ENCODE peak calls at places on chromosomes 13 and 19, in eight cellular contexts. One of them, this sample, is unnamed.

GRCh38 chr13:109743706-109744453 is 42.5 kb downstream of the IRS2 start:
- DNase-seq in A549: peak
- DNase-seq in neural progenitor cell: no peak
- DNase-seq in CD4-positive, alpha-beta memory T cell: no peak
- DNase-seq in Peyer's patch: peak
- DNase-seq in stomach: no peak
- DNase-seq in fibroblast of lung: peak
- DNase-seq in colonic mucosa: peak
- DNase-seq in this sample: peak

GRCh38 chr19:19224852-19225494 is 13.2 kb downstream of the NCAN start:
- DNase-seq in A549: peak
- DNase-seq in neural progenitor cell: peak
- DNase-seq in CD4-positive, alpha-beta memory T cell: peak
- DNase-seq in Peyer's patch: peak
- DNase-seq in stomach: peak
- DNase-seq in fibroblast of lung: peak
- DNase-seq in colonic mucosa: peak
- DNase-seq in this sample: peak

GRCh38 chr19:58021541-58022282 is 12.1 kb upstream of the ZSCAN1 start:
- DNase-seq in A549: peak
- DNase-seq in neural progenitor cell: peak
- DNase-seq in CD4-positive, alpha-beta memory T cell: peak
- DNase-seq in Peyer's patch: peak
- DNase-seq in stomach: no peak
- DNase-seq in fibroblast of lung: peak
- DNase-seq in colonic mucosa: peak
- DNase-seq in this sample: peak

GRCh38 chr13:30679483-30680330 is 55.6 kb upstream of the ALOX5AP start:
- DNase-seq in A549: peak
- DNase-seq in neural progenitor cell: peak
- DNase-seq in CD4-positive, alpha-beta memory T cell: peak
- DNase-seq in Peyer's patch: no peak
- DNase-seq in stomach: no peak
- DNase-seq in fibroblast of lung: peak
- DNase-seq in colonic mucosa: no peak
- DNase-seq in this sample: peak

GRCh38 chr19:31444931-31445330 is 95.7 kb upstream of the TSHZ3 start:
- DNase-seq in A549: no peak
- DNase-seq in neural progenitor cell: no peak
- DNase-seq in CD4-positive, alpha-beta memory T cell: no peak
- DNase-seq in Peyer's patch: no peak
- DNase-seq in stomach: no peak
- DNase-seq in fibroblast of lung: peak
- DNase-seq in colonic mucosa: no peak
- DNase-seq in this sample: no peak

GRCh38 chr19:17889609-17890214 is 18.0 kb downstream of the SLC5A5 start:
- DNase-seq in A549: no peak
- DNase-seq in neural progenitor cell: peak
- DNase-seq in CD4-positive, alpha-beta memory T cell: no peak
- DNase-seq in Peyer's patch: no peak
- DNase-seq in stomach: no peak
- DNase-seq in fibroblast of lung: peak
- DNase-seq in colonic mucosa: no peak
- DNase-seq in this sample: no peak

GRCh38 chr13:48975101-48975925 is at the start of gene FNDC3A:
- DNase-seq in A549: peak
- DNase-seq in neural progenitor cell: peak
- DNase-seq in CD4-positive, alpha-beta memory T cell: no peak
- DNase-seq in Peyer's patch: peak
- DNase-seq in stomach: peak
- DNase-seq in fibroblast of lung: peak
- DNase-seq in colonic mucosa: peak
- DNase-seq in this sample: peak

GRCh38 chr19:48872182-48872883 is at the start of gene PPP1R15A:
- DNase-seq in A549: peak
- DNase-seq in neural progenitor cell: peak
- DNase-seq in CD4-positive, alpha-beta memory T cell: peak
- DNase-seq in Peyer's patch: peak
- DNase-seq in stomach: peak
- DNase-seq in fibroblast of lung: peak
- DNase-seq in colonic mucosa: peak
- DNase-seq in this sample: peak

GRCh38 chr19:45781282-45782161 is 768 bp downstream of the DMPK start:
- DNase-seq in A549: peak
- DNase-seq in neural progenitor cell: no peak
- DNase-seq in CD4-positive, alpha-beta memory T cell: no peak
- DNase-seq in Peyer's patch: no peak
- DNase-seq in stomach: peak
- DNase-seq in fibroblast of lung: no peak
- DNase-seq in colonic mucosa: no peak
- DNase-seq in this sample: peak

GRCh38 chr19:16496613-16496983 is 404 bp downstream of the C19orf44 start:
- DNase-seq in A549: no peak
- DNase-seq in neural progenitor cell: no peak
- DNase-seq in CD4-positive, alpha-beta memory T cell: no peak
- DNase-seq in Peyer's patch: no peak
- DNase-seq in stomach: peak
- DNase-seq in fibroblast of lung: peak
- DNase-seq in colonic mucosa: peak
- DNase-seq in this sample: no peak

GRCh38 chr19:45469835-45470146 is 2.0 kb downstream of the FOSB start:
- DNase-seq in A549: no peak
- DNase-seq in neural progenitor cell: no peak
- DNase-seq in CD4-positive, alpha-beta memory T cell: peak
- DNase-seq in Peyer's patch: peak
- DNase-seq in stomach: peak
- DNase-seq in fibroblast of lung: no peak
- DNase-seq in colonic mucosa: no peak
- DNase-seq in this sample: peak

GRCh38 chr19:32863301-32863700 is 6.3 kb downstream of the SLC7A9 start:
- DNase-seq in A549: no peak
- DNase-seq in neural progenitor cell: no peak
- DNase-seq in CD4-positive, alpha-beta memory T cell: no peak
- DNase-seq in Peyer's patch: no peak
- DNase-seq in stomach: no peak
- DNase-seq in fibroblast of lung: no peak
- DNase-seq in colonic mucosa: no peak
- DNase-seq in this sample: no peak

GRCh38 chr13:101575591-101575990 is 123.1 kb downstream of the ITGBL1 start:
- DNase-seq in A549: no peak
- DNase-seq in neural progenitor cell: no peak
- DNase-seq in CD4-positive, alpha-beta memory T cell: no peak
- DNase-seq in Peyer's patch: no peak
- DNase-seq in stomach: no peak
- DNase-seq in fibroblast of lung: no peak
- DNase-seq in colonic mucosa: no peak
- DNase-seq in this sample: no peak

GRCh38 chr19:34403784-34404108 is 453 bp upstream of the PDCD2L start:
- DNase-seq in A549: no peak
- DNase-seq in neural progenitor cell: no peak
- DNase-seq in CD4-positive, alpha-beta memory T cell: no peak
- DNase-seq in Peyer's patch: no peak
- DNase-seq in stomach: no peak
- DNase-seq in fibroblast of lung: no peak
- DNase-seq in colonic mucosa: no peak
- DNase-seq in this sample: no peak
- H3K27ac ChIP-seq in A549: peak
- H3K27ac ChIP-seq in neural progenitor cell: no peak
- H3K27ac ChIP-seq in CD4-positive, alpha-beta memory T cell: peak
- H3K27ac ChIP-seq in Peyer's patch: peak
- H3K27ac ChIP-seq in stomach: peak
- H3K27ac ChIP-seq in fibroblast of lung: peak
- H3K27ac ChIP-seq in colonic mucosa: no peak
- H3K27ac ChIP-seq in this sample: peak

DNA sequence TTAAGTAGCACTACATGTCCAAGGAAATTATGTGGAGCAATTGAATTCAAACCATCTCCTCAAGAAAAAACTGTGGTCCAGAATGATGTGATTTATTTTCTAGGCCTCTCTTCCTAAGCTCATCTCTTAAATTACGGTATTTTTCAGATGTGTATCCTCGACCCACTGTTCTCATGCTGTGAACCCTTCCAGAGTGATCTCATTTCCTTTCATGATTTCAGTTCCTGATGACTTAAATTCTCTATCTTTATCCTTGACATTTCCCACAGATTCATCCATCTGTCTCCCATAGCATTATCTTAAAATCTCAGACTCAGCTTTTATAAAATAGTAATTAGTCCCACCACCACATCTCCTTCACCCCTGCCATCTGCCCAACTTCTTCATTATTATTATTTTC is 117.6 kb upstream of the SPRY2 start:
- DNase-seq in A549: no peak
- DNase-seq in neural progenitor cell: no peak
- DNase-seq in CD4-positive, alpha-beta memory T cell: no peak
- DNase-seq in Peyer's patch: no peak
- DNase-seq in stomach: no peak
- DNase-seq in fibroblast of lung: no peak
- DNase-seq in colonic mucosa: no peak
- DNase-seq in this sample: no peak
- H3K27ac ChIP-seq in A549: no peak
- H3K27ac ChIP-seq in neural progenitor cell: no peak
- H3K27ac ChIP-seq in CD4-positive, alpha-beta memory T cell: no peak
- H3K27ac ChIP-seq in Peyer's patch: no peak
- H3K27ac ChIP-seq in stomach: no peak
- H3K27ac ChIP-seq in fibroblast of lung: no peak
- H3K27ac ChIP-seq in colonic mucosa: no peak
- H3K27ac ChIP-seq in this sample: no peak

GRCh38 chr19:7650148-7650547 is 13.2 kb downstream of the STXBP2 start:
- DNase-seq in A549: no peak
- DNase-seq in neural progenitor cell: no peak
- DNase-seq in CD4-positive, alpha-beta memory T cell: no peak
- DNase-seq in Peyer's patch: no peak
- DNase-seq in stomach: no peak
- DNase-seq in fibroblast of lung: no peak
- DNase-seq in colonic mucosa: no peak
- DNase-seq in this sample: no peak

GRCh38 chr19:7645656-7646425 is 8.9 kb downstream of the STXBP2 start:
- DNase-seq in A549: no peak
- DNase-seq in neural progenitor cell: no peak
- DNase-seq in CD4-positive, alpha-beta memory T cell: no peak
- DNase-seq in Peyer's patch: no peak
- DNase-seq in stomach: no peak
- DNase-seq in fibroblast of lung: no peak
- DNase-seq in colonic mucosa: no peak
- DNase-seq in this sample: peak

GRCh38 chr19:7646426-7646700 is 9.5 kb downstream of the STXBP2 start:
- DNase-seq in A549: no peak
- DNase-seq in neural progenitor cell: no peak
- DNase-seq in CD4-positive, alpha-beta memory T cell: no peak
- DNase-seq in Peyer's patch: no peak
- DNase-seq in stomach: no peak
- DNase-seq in fibroblast of lung: no peak
- DNase-seq in colonic mucosa: no peak
- DNase-seq in this sample: no peak

GRCh38 chr19:7647156-7647555 is 10.2 kb downstream of the STXBP2 start:
- DNase-seq in A549: no peak
- DNase-seq in neural progenitor cell: no peak
- DNase-seq in CD4-positive, alpha-beta memory T cell: no peak
- DNase-seq in Peyer's patch: no peak
- DNase-seq in stomach: no peak
- DNase-seq in fibroblast of lung: no peak
- DNase-seq in colonic mucosa: no peak
- DNase-seq in this sample: no peak

GRCh38 chr19:7648265-7649014 is 11.5 kb downstream of the STXBP2 start:
- DNase-seq in A549: no peak
- DNase-seq in neural progenitor cell: no peak
- DNase-seq in CD4-positive, alpha-beta memory T cell: no peak
- DNase-seq in Peyer's patch: no peak
- DNase-seq in stomach: no peak
- DNase-seq in fibroblast of lung: no peak
- DNase-seq in colonic mucosa: no peak
- DNase-seq in this sample: no peak
- H3K27ac ChIP-seq in A549: no peak
- H3K27ac ChIP-seq in neural progenitor cell: no peak
- H3K27ac ChIP-seq in CD4-positive, alpha-beta memory T cell: no peak
- H3K27ac ChIP-seq in Peyer's patch: no peak
- H3K27ac ChIP-seq in stomach: no peak
- H3K27ac ChIP-seq in fibroblast of lung: no peak
- H3K27ac ChIP-seq in colonic mucosa: no peak
- H3K27ac ChIP-seq in this sample: no peak

GRCh38 chr13:41136396-41137031 is 3.9 kb upstream of the KBTBD6 start:
- DNase-seq in A549: no peak
- DNase-seq in neural progenitor cell: no peak
- DNase-seq in CD4-positive, alpha-beta memory T cell: no peak
- DNase-seq in Peyer's patch: no peak
- DNase-seq in stomach: no peak
- DNase-seq in fibroblast of lung: no peak
- DNase-seq in colonic mucosa: no peak
- DNase-seq in this sample: no peak

GRCh38 chr13:41130356-41130755 is 2.2 kb downstream of the KBTBD6 start:
- DNase-seq in A549: no peak
- DNase-seq in neural progenitor cell: no peak
- DNase-seq in CD4-positive, alpha-beta memory T cell: no peak
- DNase-seq in Peyer's patch: no peak
- DNase-seq in stomach: no peak
- DNase-seq in fibroblast of lung: peak
- DNase-seq in colonic mucosa: no peak
- DNase-seq in this sample: no peak

GRCh38 chr13:41133951-41134350 is 1.3 kb upstream of the KBTBD6 start:
- DNase-seq in A549: no peak
- DNase-seq in neural progenitor cell: no peak
- DNase-seq in CD4-positive, alpha-beta memory T cell: no peak
- DNase-seq in Peyer's patch: no peak
- DNase-seq in stomach: no peak
- DNase-seq in fibroblast of lung: no peak
- DNase-seq in colonic mucosa: no peak
- DNase-seq in this sample: no peak

GRCh38 chr13:41137241-41137640 is 4.6 kb upstream of the KBTBD6 start:
- DNase-seq in A549: no peak
- DNase-seq in neural progenitor cell: no peak
- DNase-seq in CD4-positive, alpha-beta memory T cell: no peak
- DNase-seq in Peyer's patch: no peak
- DNase-seq in stomach: no peak
- DNase-seq in fibroblast of lung: no peak
- DNase-seq in colonic mucosa: no peak
- DNase-seq in this sample: no peak

GRCh38 chr13:41132512-41133152 is at the start of gene KBTBD6:
- DNase-seq in A549: peak
- DNase-seq in neural progenitor cell: peak
- DNase-seq in CD4-positive, alpha-beta memory T cell: peak
- DNase-seq in Peyer's patch: peak
- DNase-seq in stomach: peak
- DNase-seq in fibroblast of lung: peak
- DNase-seq in colonic mucosa: peak
- DNase-seq in this sample: peak
- H3K27ac ChIP-seq in A549: peak
- H3K27ac ChIP-seq in neural progenitor cell: peak
- H3K27ac ChIP-seq in CD4-positive, alpha-beta memory T cell: peak
- H3K27ac ChIP-seq in Peyer's patch: peak
- H3K27ac ChIP-seq in stomach: peak
- H3K27ac ChIP-seq in fibroblast of lung: peak
- H3K27ac ChIP-seq in colonic mucosa: peak
- H3K27ac ChIP-seq in this sample: peak

GRCh38 chr13:52027832-52028231 is 3.3 kb downstream of the UTP14C start:
- DNase-seq in A549: no peak
- DNase-seq in neural progenitor cell: no peak
- DNase-seq in CD4-positive, alpha-beta memory T cell: no peak
- DNase-seq in Peyer's patch: no peak
- DNase-seq in stomach: no peak
- DNase-seq in fibroblast of lung: no peak
- DNase-seq in colonic mucosa: no peak
- DNase-seq in this sample: no peak
- H3K27ac ChIP-seq in A549: no peak
- H3K27ac ChIP-seq in neural progenitor cell: no peak
- H3K27ac ChIP-seq in CD4-positive, alpha-beta memory T cell: no peak
- H3K27ac ChIP-seq in Peyer's patch: no peak
- H3K27ac ChIP-seq in stomach: no peak
- H3K27ac ChIP-seq in fibroblast of lung: no peak
- H3K27ac ChIP-seq in colonic mucosa: no peak
- H3K27ac ChIP-seq in this sample: no peak